ENCODE peak calls at places on chromosomes 13 and 19, in six cellular contexts. D, P, Q, T, Z and H are unnamed samples.

GRCh38 chr13:113652404-113653263 is 5.4 kb downstream of the ATP4B start:
- DNase-seq in Z (no peak), Q (no peak), T (no peak), P (peak), D (no peak), H (no peak)

GRCh38 chr19:52734340-52734892 is 428 bp downstream of the ZNF611 start:
- DNase-seq in Z (peak), Q (no peak), T (no peak), P (peak), D (no peak), H (no peak)

GRCh38 chr13:92573467-92574057 is 653.0 kb upstream of the GPC6 start:
- DNase-seq in D (peak), Z (peak), P (no peak), T (no peak), Q (peak), H (peak)

GRCh38 chr13:48969685-48970084 is 6.0 kb upstream of the FNDC3A start:
- DNase-seq in Q (no peak), P (no peak), D (no peak), T (no peak), Z (no peak), H (no peak)

GRCh38 chr13:28611654-28612131 is 47.2 kb upstream of the POMP start:
- DNase-seq in P (no peak), Z (peak), T (no peak), D (peak), Q (peak), H (no peak)

GRCh38 chr19:12788682-12789097 is 2.6 kb upstream of the JUNB start:
- DNase-seq in Z (peak), Q (peak), D (peak), T (no peak), P (peak), H (peak)

GRCh38 chr19:39277598-39277997 is 9.4 kb downstream of the IFNL2 start:
- DNase-seq in Q (peak), Z (peak), P (no peak), T (no peak), D (no peak), H (peak)

GRCh38 chr13:31588923-31589322 is 150.4 kb upstream of the RXFP2 start:
- DNase-seq in P (no peak), T (no peak), Z (no peak), D (no peak), Q (no peak), H (no peak)

GRCh38 chr13:83877901-83878300 is 4.4 kb downstream of the SLITRK1 start:
- DNase-seq in P (no peak), T (no peak), D (no peak), Z (no peak), Q (no peak), H (no peak)

GRCh38 chr19:8506402-8506957 is 4.0 kb upstream of the PRAM1 start:
- DNase-seq in D (no peak), Z (no peak), T (no peak), P (no peak), Q (no peak), H (no peak)

GRCh38 chr19:55301459-55302331 is 17.9 kb downstream of the BRSK1 start:
- DNase-seq in Q (peak), P (peak), Z (peak), D (peak), T (peak), H (peak)

GRCh38 chr19:48999481-49000325 is 6.0 kb downstream of the RUVBL2 start:
- DNase-seq in P (peak), D (peak), Z (peak), Q (peak), T (peak), H (peak)

GRCh38 chr13:106796280-106797047 is 228.5 kb upstream of the ARGLU1 start:
- DNase-seq in Q (no peak), Z (no peak), T (no peak), P (no peak), D (no peak), H (no peak)

GRCh38 chr13:111361873-111362648 is 41.6 kb downstream of the TEX29 start:
- DNase-seq in P (peak), Z (no peak), Q (no peak), D (no peak), T (no peak), H (no peak)

GRCh38 chr19:10961073-10961762 is 388 bp downstream of the SMARCA4 start:
- DNase-seq in P (peak), D (no peak), Z (peak), T (no peak), Q (peak), H (no peak)

GRCh38 chr19:17948967-17949930 is 16.4 kb downstream of the CCDC124 start:
- DNase-seq in P (no peak), D (no peak), T (no peak), Q (no peak), Z (no peak), H (no peak)

GRCh38 chr13:47455581-47455980 is 545.5 kb downstream of the SUCLA2 start:
- DNase-seq in D (no peak), P (no peak), Q (peak), Z (peak), T (no peak), H (no peak)

GRCh38 chr13:43877788-43878187 is 1.8 kb downstream of the CCDC122 start:
- DNase-seq in T (no peak), Q (no peak), D (no peak), P (no peak), Z (no peak), H (no peak)

GRCh38 chr13:106566682-106567420 is 1.1 kb downstream of the ARGLU1 start:
- DNase-seq in Q (peak), P (peak), D (peak), T (no peak), Z (peak), H (peak)

GRCh38 chr13:20709782-20710181 is 6.3 kb downstream of the IL17D start:
- DNase-seq in D (no peak), T (no peak), Q (no peak), P (no peak), Z (no peak), H (no peak)

GRCh38 chr13:42047561-42048322 is 706 bp upstream of the DGKH start:
- DNase-seq in P (peak), D (peak), T (no peak), Z (peak), Q (peak), H (peak)

GRCh38 chr19:6071840-6072239 is 38.5 kb downstream of the RFX2 start:
- DNase-seq in Z (no peak), D (no peak), P (no peak), T (no peak), Q (no peak), H (no peak)

GRCh38 chr19:35341565-35342225 is 6.0 kb upstream of the FFAR1 start:
- DNase-seq in P (no peak), Q (no peak), Z (no peak), T (no peak), D (no peak), H (no peak)

GRCh38 chr19:1855828-1856255 is 7.5 kb downstream of the KLF16 start:
- DNase-seq in Z (no peak), D (peak), P (no peak), T (no peak), Q (no peak), H (no peak)

GRCh38 chr13:27967203-27967735 is 1.8 kb downstream of the CDX2 start:
- DNase-seq in P (peak), Q (no peak), Z (no peak), D (no peak), T (no peak), H (no peak)

GRCh38 chr19:3064011-3064330 is 1.7 kb upstream of the TLE5 start:
- DNase-seq in P (no peak), Z (no peak), T (no peak), Q (no peak), D (no peak), H (no peak)

GRCh38 chr19:14118165-14119051 is 846 bp upstream of the PRKACA start:
- DNase-seq in T (no peak), Q (peak), P (peak), D (peak), Z (peak), H (peak)

GRCh38 chr13:35994131-35994966 is 136.8 kb downstream of the DCLK1 start:
- DNase-seq in T (no peak), Z (peak), D (peak), Q (peak), P (no peak), H (peak)

GRCh38 chr13:24943136-24943535 is 152.8 kb upstream of the PABPC3 start:
- DNase-seq in Q (no peak), D (no peak), T (no peak), Z (no peak), P (no peak), H (no peak)

GRCh38 chr13:21549633-21550032 is 54.3 kb downstream of the MICU2 start:
- DNase-seq in D (no peak), T (no peak), Q (no peak), Z (no peak), P (no peak), H (no peak)

GRCh38 chr19:42081584-42082258 is 5.8 kb downstream of the ZNF574 start:
- DNase-seq in Z (peak), P (no peak), D (peak), T (no peak), Q (peak), H (peak)

GRCh38 chr13:48126944-48127814 is 32.3 kb upstream of the MED4 start:
- DNase-seq in T (no peak), Z (peak), P (peak), Q (peak), D (peak), H (peak)

GRCh38 chr19:8611391-8611883 is 922 bp upstream of the ADAMTS10 start:
- DNase-seq in P (no peak), D (no peak), Z (no peak), T (no peak), Q (no peak), H (no peak)

GRCh38 chr13:42102961-42103688 is 54.7 kb downstream of the DGKH start:
- DNase-seq in Z (no peak), P (no peak), D (peak), T (no peak), Q (peak), H (peak)

GRCh38 chr13:40781717-40782116 is 7.7 kb upstream of the SLC25A15 start:
- DNase-seq in Z (no peak), Q (no peak), D (no peak), P (no peak), T (no peak), H (no peak)

GRCh38 chr13:38718374-38718773 is 31.5 kb downstream of the FREM2 start:
- DNase-seq in T (no peak), Q (no peak), P (no peak), Z (no peak), D (no peak), H (no peak)

GRCh38 chr19:29366757-29367156 is 153.8 kb upstream of the UQCRFS1 start:
- DNase-seq in T (no peak), P (no peak), D (no peak), Q (no peak), Z (no peak), H (no peak)

GRCh38 chr19:7098701-7099596 is 29.4 kb downstream of the ZNF557 start:
- DNase-seq in Q (peak), D (peak), P (peak), Z (peak), T (peak), H (peak)

GRCh38 chr19:7098096-7098495 is 28.6 kb downstream of the ZNF557 start:
- DNase-seq in P (no peak), Z (no peak), T (no peak), Q (no peak), D (no peak), H (no peak)

GRCh38 chr19:7101498-7102253 is 32.2 kb downstream of the ZNF557 start:
- DNase-seq in Q (no peak), Z (no peak), D (no peak), T (no peak), P (no peak), H (no peak)

GRCh38 chr19:7104783-7105447 is 35.4 kb downstream of the ZNF557 start:
- DNase-seq in Z (no peak), T (no peak), Q (no peak), D (no peak), P (no peak), H (no peak)

GRCh38 chr19:7099597-7099921 is 30.1 kb downstream of the ZNF557 start:
- DNase-seq in Z (no peak), P (no peak), Q (no peak), D (no peak), T (no peak), H (no peak)
- H3K4me3 ChIP-seq in Z (peak), P (peak), Q (peak), D (peak), T (peak), H (peak)

GRCh38 chr19:4859697-4860096 is 7.8 kb downstream of the PLIN3 start:
- DNase-seq in Q (no peak), Z (no peak), P (no peak), T (no peak), D (no peak), H (no peak)

GRCh38 chr19:4866595-4867424 is 657 bp downstream of the PLIN3 start:
- DNase-seq in T (no peak), D (peak), Z (peak), P (peak), Q (peak), H (no peak)

DNA sequence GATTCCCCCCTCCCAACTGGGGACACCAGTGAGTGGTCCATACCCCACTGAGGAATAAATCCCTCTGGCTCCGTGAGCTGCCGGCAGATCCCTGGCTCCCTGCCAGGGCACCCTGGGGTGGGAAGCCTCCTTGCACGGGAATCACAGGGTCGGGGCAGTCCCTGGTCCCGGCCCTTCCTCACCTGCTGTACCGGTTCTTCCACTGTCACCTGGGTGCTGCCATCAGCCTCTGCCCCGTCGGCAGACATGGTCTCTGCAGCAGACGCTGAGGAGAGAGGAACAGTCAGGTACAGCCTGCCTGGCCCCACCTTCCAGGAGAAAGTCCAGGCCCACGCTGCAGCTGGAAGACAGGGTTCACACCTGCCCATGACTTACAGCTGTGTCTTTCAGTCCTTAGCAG is 6.3 kb downstream of the PLIN3 start:
- DNase-seq in T (no peak), D (no peak), Q (no peak), Z (no peak), P (peak), H (no peak)
- H3K4me3 ChIP-seq in T (no peak), D (no peak), Q (no peak), Z (no peak), P (no peak), H (no peak)

GRCh38 chr19:57946316-57946715 is 1.2 kb downstream of the ZNF256 start:
- DNase-seq in P (no peak), Q (no peak), T (no peak), Z (no peak), D (no peak), H (no peak)
- H3K4me3 ChIP-seq in P (peak), Q (peak), T (peak), Z (peak), D (no peak), H (peak)

GRCh38 chr13:110134801-110135200 is 172.2 kb downstream of the COL4A1 start:
- DNase-seq in Z (peak), T (no peak), D (no peak), Q (peak), P (no peak), H (no peak)
- H3K4me3 ChIP-seq in Z (no peak), T (no peak), D (no peak), Q (no peak), P (no peak), H (no peak)

DNA sequence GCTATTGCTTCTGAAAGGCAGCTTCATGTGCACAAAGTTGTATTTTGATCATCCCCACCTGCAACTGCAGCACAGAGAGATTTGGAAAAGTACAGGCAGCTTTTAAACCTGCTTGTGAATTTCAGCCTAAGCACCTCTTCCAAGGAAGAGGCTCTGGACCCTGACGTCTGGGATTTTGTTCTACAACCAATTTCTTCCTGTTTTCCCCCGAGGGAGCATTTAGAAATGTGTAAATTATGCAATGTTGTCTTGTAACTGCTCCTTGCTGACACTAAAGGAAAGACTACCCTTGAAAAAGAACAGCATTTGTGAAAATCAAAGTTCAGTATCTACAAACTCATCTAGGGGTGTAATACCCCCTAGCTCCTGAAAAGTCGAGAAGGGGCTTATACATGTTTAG is 15.4 kb downstream of the MED26 start:
- DNase-seq in Z (peak), T (no peak), Q (peak), D (no peak), P (no peak), H (no peak)
- H3K4me3 ChIP-seq in Z (no peak), T (no peak), Q (no peak), D (no peak), P (no peak), H (no peak)

DNA sequence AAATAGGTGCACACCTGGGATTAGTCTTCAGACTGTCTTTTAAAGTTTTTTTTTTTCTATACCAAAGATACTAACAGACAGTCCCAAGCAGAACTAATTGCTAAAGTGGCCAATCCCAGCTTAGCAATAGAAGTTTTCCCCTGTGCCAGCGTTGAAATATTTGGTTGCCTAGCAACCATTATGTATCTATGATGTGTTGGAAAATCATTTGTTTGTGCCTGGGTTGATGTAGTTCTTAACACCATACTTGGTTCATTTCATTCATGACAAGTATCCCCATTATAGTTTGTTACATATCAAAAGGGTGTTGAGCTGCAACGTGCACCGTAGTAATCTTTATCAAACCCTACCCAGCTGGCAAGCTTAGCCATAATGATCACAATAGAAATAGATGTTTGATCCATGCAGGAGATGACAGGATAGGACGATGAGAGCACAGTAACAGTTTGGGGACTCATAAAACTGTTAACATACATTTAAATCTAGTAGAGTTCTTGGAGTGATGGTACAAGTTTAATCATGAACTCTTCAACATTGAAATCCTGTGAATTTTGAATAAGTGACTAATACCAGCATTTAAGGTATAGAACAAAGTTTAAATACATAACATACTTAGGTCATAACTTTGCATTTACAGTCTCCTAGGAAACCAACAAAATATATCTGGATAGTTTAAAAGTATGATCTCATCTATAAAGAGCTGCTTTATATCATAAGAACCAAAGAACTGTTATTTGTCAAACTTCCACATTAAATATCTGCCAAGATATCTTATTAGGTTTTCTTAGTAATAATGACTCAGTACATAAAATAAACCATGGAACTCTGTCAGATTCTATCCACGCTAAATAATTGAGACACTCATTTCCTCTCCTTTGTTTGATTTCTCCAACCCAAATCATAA is 73.4 kb downstream of the MBNL2 start:
- DNase-seq in Z (peak), D (peak), T (peak), P (no peak), Q (peak), H (peak)
- H3K4me3 ChIP-seq in Z (no peak), D (no peak), T (no peak), P (no peak), Q (no peak), H (no peak)

GRCh38 chr13:71864094-71864980 is 2.7 kb downstream of the DACH1 start:
- DNase-seq in Z (no peak), T (no peak), Q (peak), P (no peak), D (no peak), H (no peak)
- H3K4me3 ChIP-seq in Z (peak), T (peak), Q (peak), P (peak), D (peak), H (no peak)

GRCh38 chr13:73304442-73304841 is 245.6 kb downstream of the KLF5 start:
- DNase-seq in P (no peak), D (no peak), Q (no peak), Z (no peak), T (no peak), H (peak)
- H3K4me3 ChIP-seq in P (no peak), D (no peak), Q (no peak), Z (no peak), T (no peak), H (no peak)

GRCh38 chr19:38251564-38252051 is 4.6 kb downstream of the PPP1R14A start:
- DNase-seq in Z (peak), Q (peak), P (no peak), T (no peak), D (no peak), H (peak)
- H3K4me3 ChIP-seq in Z (peak), Q (no peak), P (peak), T (no peak), D (no peak), H (no peak)

GRCh38 chr13:52925221-52925620 is 76.8 kb upstream of the PCDH8 start:
- DNase-seq in T (no peak), Z (no peak), Q (no peak), D (no peak), P (no peak), H (peak)
- H3K4me3 ChIP-seq in T (no peak), Z (no peak), Q (no peak), D (no peak), P (no peak), H (no peak)